ENCODE peak calls at places on chromosomes 7 and 10, in eight cellular contexts. One of them, this sample, is unnamed.

GRCh38 chr10:97134202-97134601 is 51.6 kb downstream of the SLIT1 start:
- DNase-seq in IMR-90: no peak
- DNase-seq in bronchial epithelial cell: no peak
- DNase-seq in neural progenitor cell: peak; percentile 69
- DNase-seq in AG04450: no peak
- DNase-seq in aorta: peak; percentile 43
- DNase-seq in brain microvascular endothelial cell: no peak
- DNase-seq in GM23338: peak; percentile 32
- DNase-seq in this sample: peak; percentile 44

GRCh38 chr10:103627893-103628292 is 134.4 kb downstream of the NEURL1 start:
- DNase-seq in IMR-90: no peak
- DNase-seq in bronchial epithelial cell: no peak
- DNase-seq in neural progenitor cell: no peak
- DNase-seq in AG04450: no peak
- DNase-seq in aorta: no peak
- DNase-seq in brain microvascular endothelial cell: no peak
- DNase-seq in GM23338: no peak
- DNase-seq in this sample: no peak

GRCh38 chr7:93140582-93141191 is 7.5 kb downstream of the SAMD9L start:
- DNase-seq in IMR-90: no peak
- DNase-seq in bronchial epithelial cell: no peak
- DNase-seq in neural progenitor cell: no peak
- DNase-seq in AG04450: no peak
- DNase-seq in aorta: no peak
- DNase-seq in brain microvascular endothelial cell: no peak
- DNase-seq in GM23338: no peak
- DNase-seq in this sample: no peak

GRCh38 chr10:115956225-115957009 is 316.6 kb downstream of the GFRA1 start:
- DNase-seq in IMR-90: peak; percentile 50
- DNase-seq in bronchial epithelial cell: no peak
- DNase-seq in neural progenitor cell: no peak
- DNase-seq in AG04450: no peak
- DNase-seq in aorta: no peak
- DNase-seq in brain microvascular endothelial cell: peak; percentile 52
- DNase-seq in GM23338: no peak
- DNase-seq in this sample: no peak

GRCh38 chr7:1787241-1787640 is 117.2 kb downstream of the ELFN1 start:
- DNase-seq in IMR-90: no peak
- DNase-seq in bronchial epithelial cell: no peak
- DNase-seq in neural progenitor cell: no peak
- DNase-seq in AG04450: no peak
- DNase-seq in aorta: peak; percentile 20
- DNase-seq in brain microvascular endothelial cell: no peak
- DNase-seq in GM23338: peak; percentile 21
- DNase-seq in this sample: peak; percentile 12

GRCh38 chr10:11213156-11213555 is 195.5 kb downstream of the CELF2 start:
- DNase-seq in IMR-90: no peak
- DNase-seq in bronchial epithelial cell: no peak
- DNase-seq in neural progenitor cell: peak; percentile 6
- DNase-seq in AG04450: no peak
- DNase-seq in aorta: no peak
- DNase-seq in brain microvascular endothelial cell: no peak
- DNase-seq in GM23338: no peak
- DNase-seq in this sample: no peak

GRCh38 chr10:102326031-102326430 is 69.5 kb upstream of the NFKB2 start:
- DNase-seq in IMR-90: no peak
- DNase-seq in bronchial epithelial cell: no peak
- DNase-seq in neural progenitor cell: no peak
- DNase-seq in AG04450: no peak
- DNase-seq in aorta: no peak
- DNase-seq in brain microvascular endothelial cell: no peak
- DNase-seq in GM23338: no peak
- DNase-seq in this sample: no peak

GRCh38 chr7:84509522-84509921 is 314.9 kb upstream of the SEMA3A start:
- DNase-seq in IMR-90: peak; percentile 20
- DNase-seq in bronchial epithelial cell: no peak
- DNase-seq in neural progenitor cell: no peak
- DNase-seq in AG04450: no peak
- DNase-seq in aorta: no peak
- DNase-seq in brain microvascular endothelial cell: no peak
- DNase-seq in GM23338: no peak
- DNase-seq in this sample: no peak

GRCh38 chr7:2373124-2373556 is 18.5 kb downstream of the EIF3B start:
- DNase-seq in IMR-90: no peak
- DNase-seq in bronchial epithelial cell: no peak
- DNase-seq in neural progenitor cell: no peak
- DNase-seq in AG04450: no peak
- DNase-seq in aorta: no peak
- DNase-seq in brain microvascular endothelial cell: no peak
- DNase-seq in GM23338: no peak
- DNase-seq in this sample: no peak

GRCh38 chr10:121926669-121927360 is 1.0 kb downstream of the ATE1 start:
- DNase-seq in IMR-90: no peak
- DNase-seq in bronchial epithelial cell: no peak
- DNase-seq in neural progenitor cell: no peak
- DNase-seq in AG04450: no peak
- DNase-seq in aorta: no peak
- DNase-seq in brain microvascular endothelial cell: peak; percentile 16
- DNase-seq in GM23338: peak; percentile 10
- DNase-seq in this sample: no peak

GRCh38 chr7:2853147-2853546 is 9.0 kb upstream of the GNA12 start:
- DNase-seq in IMR-90: peak; percentile 50
- DNase-seq in bronchial epithelial cell: peak; percentile 53
- DNase-seq in neural progenitor cell: no peak
- DNase-seq in AG04450: no peak
- DNase-seq in aorta: no peak
- DNase-seq in brain microvascular endothelial cell: peak; percentile 24
- DNase-seq in GM23338: no peak
- DNase-seq in this sample: no peak

GRCh38 chr10:89653410-89653828 is 8.4 kb upstream of the PANK1 start:
- DNase-seq in IMR-90: peak; percentile 63
- DNase-seq in bronchial epithelial cell: no peak
- DNase-seq in neural progenitor cell: no peak
- DNase-seq in AG04450: no peak
- DNase-seq in aorta: no peak
- DNase-seq in brain microvascular endothelial cell: peak; percentile 42
- DNase-seq in GM23338: no peak
- DNase-seq in this sample: no peak

GRCh38 chr7:26664735-26665420 is 199.5 kb downstream of the SKAP2 start:
- DNase-seq in IMR-90: peak; percentile 25
- DNase-seq in bronchial epithelial cell: peak; percentile 39
- DNase-seq in neural progenitor cell: no peak
- DNase-seq in AG04450: no peak
- DNase-seq in aorta: no peak
- DNase-seq in brain microvascular endothelial cell: no peak
- DNase-seq in GM23338: no peak
- DNase-seq in this sample: peak; percentile 71

GRCh38 chr7:31955021-31955420 is 115.2 kb downstream of the PDE1C start:
- DNase-seq in IMR-90: no peak
- DNase-seq in bronchial epithelial cell: no peak
- DNase-seq in neural progenitor cell: no peak
- DNase-seq in AG04450: no peak
- DNase-seq in aorta: no peak
- DNase-seq in brain microvascular endothelial cell: peak; percentile 38
- DNase-seq in GM23338: no peak
- DNase-seq in this sample: no peak

GRCh38 chr7:134030460-134030865 is 96.7 kb upstream of the LRGUK start:
- DNase-seq in IMR-90: no peak
- DNase-seq in bronchial epithelial cell: no peak
- DNase-seq in neural progenitor cell: no peak
- DNase-seq in AG04450: no peak
- DNase-seq in aorta: no peak
- DNase-seq in brain microvascular endothelial cell: no peak
- DNase-seq in GM23338: no peak
- DNase-seq in this sample: no peak

GRCh38 chr10:51879238-51879637 is 179.8 kb upstream of the CSTF2T start:
- DNase-seq in IMR-90: peak; percentile 100
- DNase-seq in bronchial epithelial cell: peak; percentile 100
- DNase-seq in neural progenitor cell: no peak
- DNase-seq in AG04450: peak; percentile 91
- DNase-seq in aorta: no peak
- DNase-seq in brain microvascular endothelial cell: peak; percentile 99
- DNase-seq in GM23338: no peak
- DNase-seq in this sample: no peak

GRCh38 chr10:79202188-79203013 is 133.6 kb downstream of the ZMIZ1 start:
- DNase-seq in IMR-90: peak; percentile 29
- DNase-seq in bronchial epithelial cell: no peak
- DNase-seq in neural progenitor cell: peak; percentile 71
- DNase-seq in AG04450: no peak
- DNase-seq in aorta: no peak
- DNase-seq in brain microvascular endothelial cell: no peak
- DNase-seq in GM23338: peak; percentile 65
- DNase-seq in this sample: no peak

GRCh38 chr10:110273474-110273873 is 31.2 kb downstream of the SMNDC1 start:
- DNase-seq in IMR-90: peak; percentile 90
- DNase-seq in bronchial epithelial cell: peak; percentile 82
- DNase-seq in neural progenitor cell: no peak
- DNase-seq in AG04450: peak; percentile 57
- DNase-seq in aorta: peak; percentile 81
- DNase-seq in brain microvascular endothelial cell: peak; percentile 43
- DNase-seq in GM23338: no peak
- DNase-seq in this sample: peak; percentile 71

GRCh38 chr7:40815512-40815911 is 680.7 kb downstream of the SUGCT start:
- DNase-seq in IMR-90: peak; percentile 81
- DNase-seq in bronchial epithelial cell: peak; percentile 94
- DNase-seq in neural progenitor cell: no peak
- DNase-seq in AG04450: peak; percentile 30
- DNase-seq in aorta: no peak
- DNase-seq in brain microvascular endothelial cell: no peak
- DNase-seq in GM23338: no peak
- DNase-seq in this sample: no peak

GRCh38 chr10:131257027-131257426 is 54.5 kb downstream of the TCERG1L start:
- DNase-seq in IMR-90: no peak
- DNase-seq in bronchial epithelial cell: no peak
- DNase-seq in neural progenitor cell: no peak
- DNase-seq in AG04450: no peak
- DNase-seq in aorta: peak; percentile 60
- DNase-seq in brain microvascular endothelial cell: no peak
- DNase-seq in GM23338: no peak
- DNase-seq in this sample: no peak

GRCh38 chr10:131252586-131253276 is 58.8 kb downstream of the TCERG1L start:
- DNase-seq in IMR-90: no peak
- DNase-seq in bronchial epithelial cell: no peak
- DNase-seq in neural progenitor cell: no peak
- DNase-seq in AG04450: no peak
- DNase-seq in aorta: peak; percentile 67
- DNase-seq in brain microvascular endothelial cell: no peak
- DNase-seq in GM23338: no peak
- DNase-seq in this sample: no peak

GRCh38 chr10:131250454-131251145 is 60.9 kb downstream of the TCERG1L start:
- DNase-seq in IMR-90: no peak
- DNase-seq in bronchial epithelial cell: no peak
- DNase-seq in neural progenitor cell: peak; percentile 14
- DNase-seq in AG04450: no peak
- DNase-seq in aorta: peak; percentile 57
- DNase-seq in brain microvascular endothelial cell: no peak
- DNase-seq in GM23338: no peak
- DNase-seq in this sample: no peak

GRCh38 chr10:131251146-131251541 is 60.4 kb downstream of the TCERG1L start:
- DNase-seq in IMR-90: no peak
- DNase-seq in bronchial epithelial cell: no peak
- DNase-seq in neural progenitor cell: peak; percentile 38
- DNase-seq in AG04450: no peak
- DNase-seq in aorta: peak; percentile 64
- DNase-seq in brain microvascular endothelial cell: no peak
- DNase-seq in GM23338: no peak
- DNase-seq in this sample: no peak

GRCh38 chr10:131253931-131254865 is 57.3 kb downstream of the TCERG1L start:
- DNase-seq in IMR-90: no peak
- DNase-seq in bronchial epithelial cell: no peak
- DNase-seq in neural progenitor cell: no peak
- DNase-seq in AG04450: no peak
- DNase-seq in aorta: peak; percentile 67
- DNase-seq in brain microvascular endothelial cell: no peak
- DNase-seq in GM23338: no peak
- DNase-seq in this sample: no peak
- H3K4me3 ChIP-seq in IMR-90: no peak overlapping the region
- H3K4me3 ChIP-seq in bronchial epithelial cell: no peak overlapping the region
- H3K4me3 ChIP-seq in neural progenitor cell: no peak overlapping the region
- H3K4me3 ChIP-seq in AG04450: no peak overlapping the region
- H3K4me3 ChIP-seq in aorta: no peak overlapping the region
- H3K4me3 ChIP-seq in brain microvascular endothelial cell: no peak overlapping the region
- H3K4me3 ChIP-seq in GM23338: no peak overlapping the region
- H3K4me3 ChIP-seq in this sample: no peak overlapping the region

GRCh38 chr7:99398891-99399445 is 9.4 kb downstream of the PDAP1 start:
- DNase-seq in IMR-90: no peak
- DNase-seq in bronchial epithelial cell: no peak
- DNase-seq in neural progenitor cell: no peak
- DNase-seq in AG04450: no peak
- DNase-seq in aorta: no peak
- DNase-seq in brain microvascular endothelial cell: no peak
- DNase-seq in GM23338: no peak
- DNase-seq in this sample: no peak
- H3K4me3 ChIP-seq in IMR-90: no peak overlapping the region
- H3K4me3 ChIP-seq in bronchial epithelial cell: no peak overlapping the region
- H3K4me3 ChIP-seq in neural progenitor cell: no peak overlapping the region
- H3K4me3 ChIP-seq in AG04450: no peak overlapping the region
- H3K4me3 ChIP-seq in aorta: no peak overlapping the region
- H3K4me3 ChIP-seq in brain microvascular endothelial cell: no peak overlapping the region
- H3K4me3 ChIP-seq in GM23338: no peak overlapping the region
- H3K4me3 ChIP-seq in this sample: no peak overlapping the region

DNA sequence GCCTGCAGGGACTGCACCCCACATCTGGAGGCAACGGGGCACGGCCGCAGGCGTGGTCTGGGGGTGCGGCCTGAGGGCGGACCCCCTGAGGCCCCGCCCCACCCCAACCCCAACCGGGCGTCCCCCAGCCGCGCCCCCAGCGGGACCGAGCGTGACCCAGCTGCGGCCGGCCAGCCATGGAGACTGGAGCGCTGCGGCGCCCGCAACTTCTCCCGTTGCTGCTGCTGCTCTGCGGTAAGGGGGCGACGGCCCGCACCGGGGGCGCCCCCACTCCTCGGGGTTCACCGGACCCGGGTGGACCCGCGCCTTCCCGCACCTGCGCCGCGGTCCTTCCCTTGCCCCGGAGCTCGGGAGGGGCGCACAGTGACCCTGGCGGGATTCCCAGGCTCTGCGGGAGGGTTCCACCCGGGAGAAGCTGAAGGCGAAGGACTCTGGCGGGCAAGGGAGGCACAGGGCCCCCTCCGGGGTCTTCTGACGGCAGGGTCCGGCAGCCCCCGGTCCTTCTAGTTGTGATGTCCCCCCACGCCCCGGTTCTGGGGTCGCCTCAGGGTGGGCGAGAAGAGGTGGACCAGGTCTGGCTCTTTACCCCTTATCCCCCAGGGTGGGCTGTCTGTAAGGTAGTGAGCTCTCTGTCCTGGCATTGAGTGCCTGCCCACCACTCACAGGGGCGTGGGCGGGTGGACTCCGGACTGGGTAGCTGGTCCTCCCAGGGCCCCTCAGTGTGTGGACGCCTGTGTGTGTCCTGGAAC is at the start of gene RAMP3:
- DNase-seq in IMR-90: no peak
- DNase-seq in bronchial epithelial cell: no peak
- DNase-seq in neural progenitor cell: peak; percentile 60
- DNase-seq in AG04450: no peak
- DNase-seq in aorta: peak; percentile 75
- DNase-seq in brain microvascular endothelial cell: no peak
- DNase-seq in GM23338: peak; percentile 72
- DNase-seq in this sample: peak; percentile 74
- H3K4me3 ChIP-seq in IMR-90: no peak within 1 kb of the TSS
- H3K4me3 ChIP-seq in bronchial epithelial cell: no peak within 1 kb of the TSS
- H3K4me3 ChIP-seq in neural progenitor cell: peak within 1 kb of the TSS; percentile 47
- H3K4me3 ChIP-seq in AG04450: no peak within 1 kb of the TSS
- H3K4me3 ChIP-seq in aorta: no peak within 1 kb of the TSS
- H3K4me3 ChIP-seq in brain microvascular endothelial cell: no peak within 1 kb of the TSS
- H3K4me3 ChIP-seq in GM23338: peak within 1 kb of the TSS; percentile 72
- H3K4me3 ChIP-seq in this sample: peak within 1 kb of the TSS; percentile 51

GRCh38 chr7:28955723-28956607 is 2.2 kb downstream of the TRIL start:
- DNase-seq in IMR-90: peak; percentile 4
- DNase-seq in bronchial epithelial cell: peak; percentile 26
- DNase-seq in neural progenitor cell: peak; percentile 90
- DNase-seq in AG04450: no peak
- DNase-seq in aorta: peak; percentile 89
- DNase-seq in brain microvascular endothelial cell: no peak
- DNase-seq in GM23338: peak; percentile 90
- DNase-seq in this sample: peak; percentile 95
- H3K4me3 ChIP-seq in IMR-90: peak overlapping the region; percentile 15
- H3K4me3 ChIP-seq in bronchial epithelial cell: peak overlapping the region; percentile 40
- H3K4me3 ChIP-seq in neural progenitor cell: peak overlapping the region; percentile 64
- H3K4me3 ChIP-seq in AG04450: peak overlapping the region; percentile 10
- H3K4me3 ChIP-seq in aorta: no peak overlapping the region
- H3K4me3 ChIP-seq in brain microvascular endothelial cell: peak overlapping the region; percentile 49
- H3K4me3 ChIP-seq in GM23338: peak overlapping the region; percentile 70
- H3K4me3 ChIP-seq in this sample: peak overlapping the region; percentile 52

This sample was measured in kidney.